ENCODE peak calls at places on chromosomes 13 and 19, in ten cellular contexts. B, V, F, R, D, Z, I, C, L and H are unnamed samples.

GRCh38 chr13:35514801-35515502 is 38.5 kb upstream of the MAB21L1 start:
- DNase-seq in F (no peak), I (peak), Z (no peak), V (no peak), B (no peak), L (no peak), R (no peak), D (no peak), C (no peak), H (peak)

GRCh38 chr19:4380254-4380727 is 20.1 kb downstream of the SH3GL1 start:
- DNase-seq in C (no peak), R (peak), L (peak), Z (no peak), I (no peak), V (no peak), D (no peak), B (no peak), F (no peak), H (no peak)

GRCh38 chr19:33233056-33233873 is 7.6 kb upstream of the SLC7A10 start:
- DNase-seq in D (no peak), Z (no peak), C (no peak), F (no peak), V (no peak), L (no peak), I (no peak), R (no peak), B (no peak), H (no peak)

GRCh38 chr19:58196911-58197616 is 14.2 kb downstream of the ZNF274 start:
- DNase-seq in I (peak), F (no peak), Z (peak), B (no peak), V (peak), L (peak), R (no peak), D (no peak), C (no peak), H (peak)

GRCh38 chr13:109361562-109361961 is 424.8 kb downstream of the IRS2 start:
- DNase-seq in D (no peak), Z (no peak), B (peak), I (no peak), V (no peak), F (no peak), C (no peak), R (no peak), L (no peak), H (no peak)

GRCh38 chr13:95032114-95032513 is 269.1 kb downstream of the ABCC4 start:
- DNase-seq in R (no peak), D (no peak), V (no peak), L (no peak), I (no peak), F (no peak), Z (no peak), C (no peak), B (no peak), H (no peak)

GRCh38 chr19:42528354-42529247 is at the start of gene CEACAM1:
- DNase-seq in I (no peak), D (no peak), R (no peak), Z (peak), V (no peak), C (no peak), B (peak), L (peak), F (peak), H (peak)

GRCh38 chr13:99307648-99308339 is 595 bp upstream of the GPR183 start:
- DNase-seq in C (peak), L (peak), R (no peak), B (peak), V (peak), F (peak), Z (peak), D (no peak), I (peak), H (peak)

GRCh38 chr13:53101883-53102282 is 73.3 kb downstream of the OLFM4 start:
- DNase-seq in B (no peak), I (no peak), L (no peak), R (no peak), C (no peak), Z (no peak), F (no peak), V (no peak), D (no peak), H (no peak)

GRCh38 chr19:42363614-42364346 is 26.3 kb downstream of the CNFN start:
- DNase-seq in B (no peak), L (no peak), I (no peak), R (no peak), C (no peak), F (no peak), Z (no peak), V (no peak), D (no peak), H (no peak)

GRCh38 chr19:27972291-27973040 is 1240.5 kb downstream of the UQCRFS1 start:
- DNase-seq in L (peak), B (peak), V (no peak), R (no peak), C (peak), I (peak), Z (peak), D (no peak), F (no peak), H (peak)

GRCh38 chr13:67299072-67299635 is 69.0 kb upstream of the PCDH9 start:
- DNase-seq in C (no peak), R (no peak), B (no peak), V (peak), I (peak), L (peak), Z (peak), F (no peak), D (no peak), H (peak)

GRCh38 chr13:40236566-40237168 is 429.8 kb downstream of the FOXO1 start:
- DNase-seq in B (no peak), I (no peak), F (peak), V (no peak), R (peak), C (no peak), L (no peak), Z (peak), D (no peak), H (no peak)

GRCh38 chr13:36858285-36858684 is 39.3 kb downstream of the RFXAP start:
- DNase-seq in C (peak), Z (peak), R (no peak), I (peak), L (peak), D (no peak), F (no peak), V (peak), B (no peak), H (peak)

GRCh38 chr13:60851378-60851777 is 454.4 kb downstream of the TDRD3 start:
- DNase-seq in D (no peak), L (no peak), B (no peak), F (no peak), I (no peak), R (no peak), Z (no peak), V (no peak), C (no peak), H (no peak)
- H3K4me3 ChIP-seq in D (no peak), L (no peak), B (no peak), F (no peak), I (no peak), R (no peak), Z (no peak), V (no peak), C (no peak), H (no peak)

GRCh38 chr13:30256713-30257432 is 50.5 kb downstream of the KATNAL1 start:
- DNase-seq in C (no peak), I (no peak), L (no peak), R (no peak), B (no peak), Z (peak), D (no peak), V (no peak), F (no peak), H (no peak)

GRCh38 chr13:30255696-30256095 is 51.7 kb downstream of the KATNAL1 start:
- DNase-seq in V (no peak), D (no peak), L (no peak), C (no peak), R (no peak), B (no peak), F (no peak), Z (peak), I (no peak), H (no peak)

GRCh38 chr13:30253830-30254229 is 53.5 kb downstream of the KATNAL1 start:
- DNase-seq in D (no peak), B (no peak), C (no peak), F (no peak), L (no peak), R (no peak), Z (no peak), I (peak), V (no peak), H (no peak)

DNA sequence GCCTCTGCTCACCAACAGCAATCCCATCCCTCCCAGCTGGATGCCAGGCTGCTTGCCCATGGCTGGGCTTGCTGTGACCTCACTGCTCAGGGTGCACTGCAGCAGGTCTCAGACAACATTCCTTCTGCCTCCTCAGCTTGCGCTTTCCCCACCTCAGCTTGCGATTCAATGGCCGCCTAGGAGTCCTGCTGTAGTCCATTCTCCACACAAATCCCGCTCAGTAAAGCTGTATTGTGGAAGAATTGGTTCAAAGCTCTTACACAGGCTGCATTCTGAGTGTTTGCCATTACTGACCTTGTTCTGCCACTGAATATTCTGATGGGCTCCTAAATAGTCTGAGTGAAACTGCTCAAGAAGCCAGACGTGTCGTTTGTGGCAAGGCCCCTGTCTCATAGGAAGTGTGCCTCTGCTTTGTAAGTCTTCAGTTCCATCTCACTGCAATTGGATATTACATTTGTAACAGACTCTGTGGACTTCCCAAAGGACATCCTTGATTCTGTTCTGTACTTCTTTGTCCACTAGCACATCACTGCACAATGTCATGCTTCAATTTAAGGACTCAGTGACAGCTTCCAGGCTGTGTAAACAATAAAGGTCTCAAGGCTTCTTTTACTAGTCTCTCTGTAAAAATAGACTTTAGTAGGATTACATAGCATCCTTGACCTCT is 49.8 kb downstream of the KATNAL1 start:
- DNase-seq in L (no peak), F (no peak), R (no peak), B (no peak), C (no peak), V (peak), D (peak), I (peak), Z (no peak), H (no peak)
- H3K4me3 ChIP-seq in L (no peak), F (no peak), R (no peak), B (no peak), C (no peak), V (no peak), D (no peak), I (no peak), Z (no peak), H (no peak)

GRCh38 chr19:53980553-53981407 is 10.7 kb upstream of the CACNG6 start:
- DNase-seq in Z (peak), C (no peak), D (no peak), F (no peak), R (no peak), V (peak), B (no peak), L (peak), I (peak), H (peak)
- H3K4me3 ChIP-seq in Z (peak), C (peak), D (peak), F (no peak), R (peak), V (peak), B (peak), L (no peak), I (peak), H (peak)

GRCh38 chr13:97278395-97279078 is 56.4 kb downstream of the MBNL2 start:
- DNase-seq in L (peak), D (no peak), R (no peak), B (no peak), Z (no peak), V (no peak), F (no peak), C (no peak), I (peak), H (no peak)
- H3K4me3 ChIP-seq in L (no peak), D (no peak), R (no peak), B (no peak), Z (no peak), V (no peak), F (no peak), C (no peak), I (no peak), H (no peak)

GRCh38 chr13:111383591-111384440 is 63.4 kb downstream of the TEX29 start:
- DNase-seq in B (peak), D (no peak), V (no peak), F (no peak), L (no peak), Z (no peak), C (no peak), R (no peak), I (no peak), H (no peak)

GRCh38 chr13:111384441-111385181 is 64.2 kb downstream of the TEX29 start:
- DNase-seq in L (no peak), C (no peak), F (no peak), V (no peak), D (no peak), R (no peak), B (peak), I (no peak), Z (no peak), H (no peak)

GRCh38 chr13:111387026-111387871 is 66.8 kb downstream of the TEX29 start:
- DNase-seq in B (peak), L (no peak), R (no peak), F (no peak), D (no peak), C (no peak), Z (no peak), I (no peak), V (no peak), H (no peak)

GRCh38 chr13:111382877-111383276 is 62.4 kb downstream of the TEX29 start:
- DNase-seq in C (no peak), V (no peak), B (peak), I (no peak), D (no peak), L (no peak), F (no peak), R (no peak), Z (no peak), H (no peak)

GRCh38 chr13:111385182-111385857 is 64.9 kb downstream of the TEX29 start:
- DNase-seq in F (no peak), D (no peak), C (no peak), L (no peak), V (no peak), Z (no peak), R (no peak), I (no peak), B (peak), H (no peak)
- H3K4me3 ChIP-seq in F (no peak), D (no peak), C (no peak), L (no peak), V (no peak), Z (no peak), R (no peak), I (no peak), B (no peak), H (no peak)